ENCODE peak calls at places on chromosomes 3 and 15, in nine cellular contexts. M, Q, N, F, O, J, U, C and E are unnamed samples. For H3K9me3, the result is how much of the 10 kb centered on the place peaks cover.

GRCh38 chr3:140753865-140754754 is 76.2 kb downstream of the TRIM42 start:
- DNase-seq in M (no peak), Q (no peak), N (no peak), F (no peak), O (no peak), J (no peak), U (no peak), C (no peak), E (no peak)

GRCh38 chr3:114056130-114057010 is at the start of the genes CCDC191 and QTRT2:
- DNase-seq in M (peak), Q (peak), N (peak), F (peak), O (peak), J (peak), U (peak), C (peak), E (peak)

GRCh38 chr3:9021610-9022009 is 58.3 kb upstream of the RAD18 start:
- DNase-seq in M (no peak), Q (no peak), N (no peak), F (no peak), O (no peak), J (no peak), U (no peak), C (no peak), E (peak)

GRCh38 chr3:15989419-15989818 is 185.1 kb upstream of the GALNT15 start:
- DNase-seq in M (no peak), Q (no peak), N (no peak), F (no peak), O (no peak), J (no peak), U (no peak), C (no peak), E (no peak)

GRCh38 chr3:6799264-6799915 is 61.5 kb upstream of the GRM7 start:
- DNase-seq in M (no peak), Q (no peak), N (peak), F (no peak), O (no peak), J (no peak), U (no peak), C (peak), E (no peak)

GRCh38 chr3:128447561-128448013 is 19.1 kb downstream of the DNAJB8 start:
- DNase-seq in M (no peak), Q (no peak), N (no peak), F (no peak), O (no peak), J (no peak), U (no peak), C (no peak), E (no peak)

GRCh38 chr15:90889313-90889730 is 5.0 kb downstream of the FES start:
- DNase-seq in M (no peak), Q (no peak), N (no peak), F (no peak), O (peak), J (no peak), U (no peak), C (no peak), E (no peak)

GRCh38 chr3:60199306-60199705 is 1051.9 kb downstream of the FHIT start:
- DNase-seq in M (no peak), Q (no peak), N (no peak), F (no peak), O (no peak), J (no peak), U (no peak), C (no peak), E (no peak)

GRCh38 chr3:86993704-86994103 is 2.8 kb upstream of the VGLL3 start:
- DNase-seq in M (no peak), Q (no peak), N (no peak), F (no peak), O (no peak), J (no peak), U (no peak), C (no peak), E (no peak)

GRCh38 chr3:34678580-34678979 is 880.1 kb downstream of the PDCD6IP start:
- DNase-seq in M (no peak), Q (no peak), N (no peak), F (no peak), O (no peak), J (no peak), U (no peak), C (no peak), E (no peak)

GRCh38 chr15:74709011-74709410 is 13.2 kb upstream of the EDC3 start:
- DNase-seq in M (no peak), Q (no peak), N (no peak), F (no peak), O (no peak), J (no peak), U (no peak), C (no peak), E (no peak)

GRCh38 chr15:39598186-39598850 is 17.4 kb downstream of the THBS1 start:
- DNase-seq in M (no peak), Q (no peak), N (no peak), F (no peak), O (no peak), J (no peak), U (no peak), C (no peak), E (no peak)

GRCh38 chr3:116445291-116445841 is at the start of gene LSAMP:
- DNase-seq in M (no peak), Q (no peak), N (no peak), F (peak), O (peak), J (no peak), U (no peak), C (no peak), E (no peak)

GRCh38 chr15:81225161-81225671 is 28.5 kb downstream of the IL16 start:
- DNase-seq in M (peak), Q (peak), N (peak), F (peak), O (peak), J (peak), U (no peak), C (no peak), E (peak)
- H3K27ac ChIP-seq in M (peak), Q (peak), N (no peak), F (no peak), O (peak), J (peak), U (no peak), C (no peak), E (no peak)

GRCh38 chr15:26651909-26652308 is 121.0 kb downstream of the GABRB3 start:
- DNase-seq in M (no peak), Q (no peak), N (no peak), F (no peak), O (no peak), J (no peak), U (no peak), C (no peak), E (no peak)
- H3K9me3 ChIP-seq in M (under half), Q (under half), N (under half), F (under half), O (under half), J (under half), U (under half), C (half or more), E (under half)

DNA sequence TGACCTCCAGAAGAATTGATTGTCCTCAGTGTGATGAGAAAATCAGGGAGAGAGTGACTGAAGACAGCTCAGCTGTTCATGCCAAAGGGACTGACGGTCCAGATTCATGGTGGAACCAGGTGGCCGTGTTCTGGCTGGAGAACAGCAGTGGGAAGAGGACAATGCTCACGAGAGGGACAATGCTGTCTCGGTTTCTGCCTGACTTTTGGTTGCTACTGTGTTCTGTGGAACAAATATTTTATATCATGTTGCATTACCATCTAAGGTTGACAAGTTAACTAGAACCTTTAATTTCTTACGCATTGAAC is 58.0 kb upstream of the ULK4 start:
- DNase-seq in M (no peak), Q (no peak), N (no peak), F (no peak), O (no peak), J (no peak), U (no peak), C (no peak), E (no peak)
- H3K27ac ChIP-seq in M (peak), Q (no peak), N (peak), F (no peak), O (peak), J (no peak), U (no peak), C (peak), E (peak)

DNA sequence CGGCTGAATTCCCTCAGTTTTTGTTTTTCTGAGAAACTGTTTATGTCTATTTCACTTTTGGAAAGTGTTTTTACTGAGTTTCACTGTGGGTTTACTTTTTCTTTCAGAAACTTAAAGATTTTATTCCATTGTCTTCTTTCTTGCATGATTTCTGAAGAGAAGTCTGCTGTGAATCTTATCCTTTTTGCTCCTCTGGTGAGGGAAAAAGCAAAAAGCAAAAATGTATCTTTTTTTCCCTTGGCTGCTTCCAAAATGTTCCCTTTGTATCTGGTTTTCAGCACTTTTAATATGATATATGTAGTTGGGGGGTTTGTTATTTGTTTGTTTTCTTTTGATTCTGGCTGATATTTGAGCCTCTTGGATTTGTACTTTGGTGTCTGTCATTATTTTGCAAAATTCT is 538.0 kb downstream of the GABRG3 start:
- DNase-seq in M (no peak), Q (no peak), N (no peak), F (no peak), O (no peak), J (no peak), U (no peak), C (no peak), E (no peak)
- H3K9me3 ChIP-seq in M (under half), Q (under half), N (under half), F (under half), O (under half), J (under half), U (under half), C (half or more), E (under half)

GRCh38 chr15:95684693-95685115 is 645.8 kb upstream of the NR2F2 start:
- DNase-seq in M (no peak), Q (no peak), N (no peak), F (no peak), O (no peak), J (no peak), U (no peak), C (no peak), E (no peak)
- H3K27ac ChIP-seq in M (no peak), Q (no peak), N (no peak), F (no peak), O (no peak), J (no peak), U (no peak), C (no peak), E (no peak)

GRCh38 chr15:71823801-71824200 is 13.4 kb downstream of the NR2E3 start:
- DNase-seq in M (no peak), Q (no peak), N (no peak), F (no peak), O (no peak), J (no peak), U (no peak), C (no peak), E (no peak)
- H3K9me3 ChIP-seq in M (under half), Q (under half), N (under half), F (under half), O (under half), J (under half), U (under half), C (under half), E (under half)

GRCh38 chr3:98732239-98733054 is 30.7 kb upstream of the ST3GAL6 start:
- DNase-seq in M (peak), Q (peak), N (peak), F (peak), O (peak), J (peak), U (no peak), C (peak), E (peak)

GRCh38 chr3:98731138-98731537 is 32.0 kb upstream of the ST3GAL6 start:
- DNase-seq in M (no peak), Q (no peak), N (no peak), F (no peak), O (no peak), J (no peak), U (no peak), C (no peak), E (no peak)

GRCh38 chr3:98733055-98733777 is 29.9 kb upstream of the ST3GAL6 start:
- DNase-seq in M (peak), Q (peak), N (peak), F (peak), O (peak), J (peak), U (no peak), C (peak), E (no peak)

GRCh38 chr3:98730338-98730737 is 32.8 kb upstream of the ST3GAL6 start:
- DNase-seq in M (no peak), Q (no peak), N (no peak), F (no peak), O (no peak), J (peak), U (no peak), C (no peak), E (no peak)

DNA sequence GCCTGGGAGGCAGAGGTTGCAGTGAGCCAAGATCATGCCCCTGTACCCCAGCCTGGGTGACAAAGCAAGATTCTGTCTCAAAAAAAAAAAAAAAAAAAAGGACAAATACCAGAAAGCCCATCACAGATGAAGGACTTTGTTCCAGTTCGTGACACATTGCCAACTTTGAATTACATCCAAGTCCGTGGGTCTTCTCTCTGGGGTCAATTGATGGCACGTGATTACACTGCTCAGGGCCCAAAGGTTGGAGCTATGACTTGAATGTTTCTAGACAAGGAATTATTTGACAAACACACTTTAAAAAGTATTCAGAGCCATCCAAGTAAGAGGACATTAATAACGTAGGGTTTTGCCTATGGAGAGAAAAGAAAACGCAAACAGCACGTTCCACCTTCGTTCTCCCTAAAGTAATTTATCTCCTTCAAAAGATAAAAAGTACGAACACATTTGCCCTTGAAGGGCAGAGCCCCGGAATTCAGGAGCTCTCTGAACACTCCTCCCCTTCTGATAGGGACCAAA is 31.4 kb upstream of the ST3GAL6 start:
- DNase-seq in M (no peak), Q (no peak), N (no peak), F (no peak), O (no peak), J (no peak), U (no peak), C (peak), E (no peak)
- H3K27ac ChIP-seq in M (peak), Q (peak), N (peak), F (peak), O (peak), J (peak), U (no peak), C (peak), E (peak)

GRCh38 chr15:25066708-25067107 is 111.9 kb downstream of the SNRPN start:
- DNase-seq in M (no peak), Q (peak), N (no peak), F (peak), O (peak), J (no peak), U (no peak), C (no peak), E (no peak)

GRCh38 chr15:25065286-25065685 is 110.5 kb downstream of the SNRPN start:
- DNase-seq in M (no peak), Q (no peak), N (no peak), F (peak), O (peak), J (no peak), U (no peak), C (no peak), E (no peak)

GRCh38 chr15:25068696-25069095 is 113.9 kb downstream of the SNRPN start:
- DNase-seq in M (no peak), Q (peak), N (no peak), F (peak), O (no peak), J (no peak), U (no peak), C (no peak), E (no peak)

GRCh38 chr15:25065876-25066275 is 111.1 kb downstream of the SNRPN start:
- DNase-seq in M (no peak), Q (peak), N (no peak), F (peak), O (peak), J (no peak), U (no peak), C (no peak), E (no peak)

GRCh38 chr15:25067725-25068309 is 113.0 kb downstream of the SNRPN start:
- DNase-seq in M (no peak), Q (peak), N (no peak), F (peak), O (peak), J (no peak), U (no peak), C (no peak), E (no peak)
- H3K9me3 ChIP-seq in M (half or more), Q (half or more), N (under half), F (half or more), O (half or more), J (half or more), U (half or more), C (half or more), E (half or more)